ENCODE peak calls at places on chromosome 2, in eight cellular contexts. One of them, this sample, is unnamed.

GRCh38 chr2:151826737-151827157 is 1.5 kb downstream of the ARL5A start:
- DNase-seq in uterus: no peak
- DNase-seq in fibroblast of the conjunctiva: no peak
- DNase-seq in cerebellar cortex: peak; percentile 44
- DNase-seq in AG04449: no peak
- DNase-seq in right cardiac atrium: no peak
- DNase-seq in HTR-8/SVneo: no peak
- DNase-seq in posterior vena cava: no peak
- DNase-seq in this sample: no peak

GRCh38 chr2:112483821-112484220 is 1.9 kb downstream of the TTL start:
- DNase-seq in uterus: no peak
- DNase-seq in fibroblast of the conjunctiva: no peak
- DNase-seq in cerebellar cortex: no peak
- DNase-seq in AG04449: no peak
- DNase-seq in right cardiac atrium: no peak
- DNase-seq in HTR-8/SVneo: no peak
- DNase-seq in posterior vena cava: no peak
- DNase-seq in this sample: no peak

GRCh38 chr2:219104107-219105050 is 43.7 kb upstream of the IHH start:
- DNase-seq in uterus: no peak
- DNase-seq in fibroblast of the conjunctiva: peak; percentile 14
- DNase-seq in cerebellar cortex: peak; percentile 31
- DNase-seq in AG04449: no peak
- DNase-seq in right cardiac atrium: no peak
- DNase-seq in HTR-8/SVneo: peak; percentile 47
- DNase-seq in posterior vena cava: no peak
- DNase-seq in this sample: no peak

GRCh38 chr2:240925191-240925575 is 19.0 kb downstream of the CROCC2 start:
- DNase-seq in uterus: peak; percentile 9
- DNase-seq in fibroblast of the conjunctiva: no peak
- DNase-seq in cerebellar cortex: no peak
- DNase-seq in AG04449: no peak
- DNase-seq in right cardiac atrium: no peak
- DNase-seq in HTR-8/SVneo: no peak
- DNase-seq in posterior vena cava: peak; percentile 71
- DNase-seq in this sample: no peak

GRCh38 chr2:139033300-139033699 is 253.1 kb upstream of the NXPH2 start:
- DNase-seq in uterus: no peak
- DNase-seq in fibroblast of the conjunctiva: peak; percentile 1
- DNase-seq in cerebellar cortex: no peak
- DNase-seq in AG04449: no peak
- DNase-seq in right cardiac atrium: no peak
- DNase-seq in HTR-8/SVneo: no peak
- DNase-seq in posterior vena cava: no peak
- DNase-seq in this sample: peak; percentile 75

GRCh38 chr2:64491426-64491825 is 32.7 kb upstream of the AFTPH start:
- DNase-seq in uterus: no peak
- DNase-seq in fibroblast of the conjunctiva: no peak
- DNase-seq in cerebellar cortex: no peak
- DNase-seq in AG04449: peak; percentile 2
- DNase-seq in right cardiac atrium: no peak
- DNase-seq in HTR-8/SVneo: no peak
- DNase-seq in posterior vena cava: no peak
- DNase-seq in this sample: no peak

GRCh38 chr2:229610359-229610758 is 104.0 kb downstream of the DNER start:
- DNase-seq in uterus: no peak
- DNase-seq in fibroblast of the conjunctiva: no peak
- DNase-seq in cerebellar cortex: no peak
- DNase-seq in AG04449: no peak
- DNase-seq in right cardiac atrium: no peak
- DNase-seq in HTR-8/SVneo: peak; percentile 45
- DNase-seq in posterior vena cava: no peak
- DNase-seq in this sample: peak; percentile 55

GRCh38 chr2:56713161-56713676 is 529.4 kb downstream of the CCDC85A start:
- DNase-seq in uterus: no peak
- DNase-seq in fibroblast of the conjunctiva: peak; percentile 14
- DNase-seq in cerebellar cortex: no peak
- DNase-seq in AG04449: peak; percentile 82
- DNase-seq in right cardiac atrium: no peak
- DNase-seq in HTR-8/SVneo: no peak
- DNase-seq in posterior vena cava: no peak
- DNase-seq in this sample: peak; percentile 40

GRCh38 chr2:180268006-180268405 is 260.9 kb upstream of the CWC22 start:
- DNase-seq in uterus: no peak
- DNase-seq in fibroblast of the conjunctiva: no peak
- DNase-seq in cerebellar cortex: no peak
- DNase-seq in AG04449: no peak
- DNase-seq in right cardiac atrium: no peak
- DNase-seq in HTR-8/SVneo: no peak
- DNase-seq in posterior vena cava: no peak
- DNase-seq in this sample: no peak